ENCODE peak calls at places on chromosome 20, in six cellular contexts. L, D, V, H, U and Q are unnamed samples.

GRCh38 chr20:7248392-7248992 is 481.0 kb downstream of the BMP2 start:
- DNase-seq in L (no peak), D (no peak), V (no peak), H (no peak), U (no peak), Q (no peak)

GRCh38 chr20:48260370-48260769 is 475.1 kb upstream of the SULF2 start:
- DNase-seq in L (no peak), D (no peak), V (no peak), H (no peak), U (no peak), Q (no peak)

GRCh38 chr20:23031346-23031745 is 3.8 kb upstream of the SSTR4 start:
- DNase-seq in L (no peak), D (no peak), V (no peak), H (no peak), U (no peak), Q (no peak)

GRCh38 chr20:34992751-34993417 is 37.2 kb downstream of the MYH7B start:
- DNase-seq in L (no peak), D (peak; percentile 21), V (no peak), H (no peak), U (no peak), Q (no peak)

GRCh38 chr20:38999965-39000910 is 38.1 kb downstream of the DHX35 start:
- DNase-seq in L (no peak), D (no peak), V (no peak), H (no peak), U (no peak), Q (no peak)

GRCh38 chr20:25437153-25437581 is 29.7 kb downstream of the GINS1 start:
- DNase-seq in L (no peak), D (no peak), V (no peak), H (no peak), U (no peak), Q (no peak)

GRCh38 chr20:61886721-61887658 is 178.7 kb downstream of the TAF4 start:
- DNase-seq in L (peak; percentile 28), D (peak; percentile 36), V (no peak), H (peak; percentile 25), U (no peak), Q (peak; percentile 16)

GRCh38 chr20:37284691-37285124 is 4.7 kb upstream of the MANBAL start:
- DNase-seq in L (no peak), D (no peak), V (no peak), H (no peak), U (no peak), Q (no peak)

GRCh38 chr20:16061394-16061793 is 511.9 kb downstream of the KIF16B start:
- DNase-seq in L (no peak), D (no peak), V (no peak), H (no peak), U (no peak), Q (no peak)